ENCODE peak calls at places on chromosomes 3 and 15, in four cellular contexts. One of them, this sample, is unnamed. For H3K4me1 and H3K9me3, the result is how much of the 10 kb centered on the place peaks cover.

GRCh38 chr3:12545473-12545791 is at the start of gene MKRN2OS:
- DNase-seq in CD8-positive, alpha-beta T cell: no peak
- DNase-seq in SK-N-SH: no peak
- DNase-seq in lung: peak
- DNase-seq in this sample: peak

GRCh38 chr3:8937064-8938020 is 25.9 kb downstream of the RAD18 start:
- DNase-seq in lung: no peak
- DNase-seq in CD8-positive, alpha-beta T cell: no peak
- DNase-seq in SK-N-SH: no peak
- DNase-seq in this sample: no peak

GRCh38 chr3:188284455-188285212 is 130.7 kb downstream of the LPP start:
- DNase-seq in SK-N-SH: no peak
- DNase-seq in CD8-positive, alpha-beta T cell: no peak
- DNase-seq in lung: no peak
- DNase-seq in this sample: no peak

GRCh38 chr15:35907507-35907906 is 361.5 kb upstream of the DPH6 start:
- DNase-seq in SK-N-SH: no peak
- DNase-seq in CD8-positive, alpha-beta T cell: no peak
- DNase-seq in lung: no peak
- DNase-seq in this sample: no peak

GRCh38 chr3:69712933-69713332 is 26.3 kb upstream of the MITF start:
- DNase-seq in CD8-positive, alpha-beta T cell: no peak
- DNase-seq in SK-N-SH: no peak
- DNase-seq in lung: no peak
- DNase-seq in this sample: no peak

GRCh38 chr3:136787226-136787793 is 31.6 kb upstream of the SLC35G2 start:
- DNase-seq in CD8-positive, alpha-beta T cell: peak
- DNase-seq in SK-N-SH: no peak
- DNase-seq in lung: no peak
- DNase-seq in this sample: no peak

GRCh38 chr15:61917457-61917856 is 142.8 kb downstream of the VPS13C start:
- DNase-seq in SK-N-SH: no peak
- DNase-seq in CD8-positive, alpha-beta T cell: no peak
- DNase-seq in lung: no peak
- DNase-seq in this sample: no peak

GRCh38 chr3:31159331-31160039 is 265.0 kb upstream of the GADL1 start:
- DNase-seq in lung: no peak
- DNase-seq in CD8-positive, alpha-beta T cell: no peak
- DNase-seq in SK-N-SH: no peak
- DNase-seq in this sample: no peak

GRCh38 chr15:82571722-82572222 is 31.5 kb upstream of the RPS17 start:
- DNase-seq in CD8-positive, alpha-beta T cell: no peak
- DNase-seq in lung: peak
- DNase-seq in SK-N-SH: peak
- DNase-seq in this sample: no peak

GRCh38 chr3:66401578-66402382 is 99.0 kb downstream of the LRIG1 start:
- DNase-seq in lung: no peak
- DNase-seq in SK-N-SH: no peak
- DNase-seq in CD8-positive, alpha-beta T cell: no peak
- DNase-seq in this sample: no peak

GRCh38 chr3:63654931-63655330 is 2.5 kb downstream of the SNTN start:
- DNase-seq in lung: no peak
- DNase-seq in SK-N-SH: no peak
- DNase-seq in CD8-positive, alpha-beta T cell: no peak
- DNase-seq in this sample: no peak

GRCh38 chr15:40925863-40926658 is 3.1 kb upstream of the DLL4 start:
- DNase-seq in SK-N-SH: peak
- DNase-seq in lung: no peak
- DNase-seq in CD8-positive, alpha-beta T cell: no peak
- DNase-seq in this sample: no peak

GRCh38 chr3:166663194-166663593 is 716.9 kb downstream of the ZBBX start:
- DNase-seq in CD8-positive, alpha-beta T cell: no peak
- DNase-seq in SK-N-SH: no peak
- DNase-seq in lung: no peak
- DNase-seq in this sample: no peak

GRCh38 chr15:75531041-75531450 is 48.1 kb downstream of the PTPN9 start:
- DNase-seq in lung: no peak
- DNase-seq in SK-N-SH: no peak
- DNase-seq in CD8-positive, alpha-beta T cell: no peak
- DNase-seq in this sample: no peak

GRCh38 chr3:35653347-35653746 is 14.0 kb downstream of the ARPP21 start:
- DNase-seq in lung: no peak
- DNase-seq in CD8-positive, alpha-beta T cell: no peak
- DNase-seq in SK-N-SH: no peak
- DNase-seq in this sample: no peak

GRCh38 chr3:60497922-60498321 is 753.3 kb downstream of the FHIT start:
- DNase-seq in lung: no peak
- DNase-seq in CD8-positive, alpha-beta T cell: no peak
- DNase-seq in SK-N-SH: peak
- DNase-seq in this sample: no peak

GRCh38 chr15:74763416-74763815 is 14.8 kb downstream of the CYP1A2 start:
- DNase-seq in CD8-positive, alpha-beta T cell: no peak
- DNase-seq in lung: no peak
- DNase-seq in SK-N-SH: no peak
- DNase-seq in this sample: no peak

GRCh38 chr15:76973362-76973743 is 21.6 kb upstream of the PSTPIP1 start:
- DNase-seq in SK-N-SH: peak
- DNase-seq in CD8-positive, alpha-beta T cell: peak
- DNase-seq in lung: no peak
- DNase-seq in this sample: peak

GRCh38 chr3:53244281-53244680 is 11.5 kb downstream of the TKT start:
- DNase-seq in SK-N-SH: no peak
- DNase-seq in lung: no peak
- DNase-seq in CD8-positive, alpha-beta T cell: no peak
- DNase-seq in this sample: no peak
- H3K4me3 ChIP-seq in SK-N-SH: no peak
- H3K4me3 ChIP-seq in lung: no peak
- H3K4me3 ChIP-seq in CD8-positive, alpha-beta T cell: no peak
- H3K4me3 ChIP-seq in this sample: no peak

GRCh38 chr15:85615930-85616329 is 178.8 kb downstream of the KLHL25 start:
- DNase-seq in CD8-positive, alpha-beta T cell: no peak
- DNase-seq in lung: no peak
- DNase-seq in SK-N-SH: peak
- DNase-seq in this sample: peak

GRCh38 chr15:85616549-85616948 is 178.2 kb downstream of the KLHL25 start:
- DNase-seq in CD8-positive, alpha-beta T cell: no peak
- DNase-seq in lung: no peak
- DNase-seq in SK-N-SH: peak
- DNase-seq in this sample: no peak

GRCh38 chr15:85620321-85621044 is 174.2 kb downstream of the KLHL25 start:
- DNase-seq in SK-N-SH: no peak
- DNase-seq in CD8-positive, alpha-beta T cell: no peak
- DNase-seq in lung: no peak
- DNase-seq in this sample: no peak

GRCh38 chr15:85621096-85621495 is 173.6 kb downstream of the KLHL25 start:
- DNase-seq in CD8-positive, alpha-beta T cell: no peak
- DNase-seq in lung: no peak
- DNase-seq in SK-N-SH: no peak
- DNase-seq in this sample: no peak

GRCh38 chr15:85618956-85619491 is 175.7 kb downstream of the KLHL25 start:
- DNase-seq in lung: peak
- DNase-seq in CD8-positive, alpha-beta T cell: peak
- DNase-seq in SK-N-SH: no peak
- DNase-seq in this sample: no peak
- H3K4me1 ChIP-seq in lung: under half
- H3K4me1 ChIP-seq in CD8-positive, alpha-beta T cell: under half
- H3K4me1 ChIP-seq in SK-N-SH: half or more
- H3K4me1 ChIP-seq in this sample: under half

GRCh38 chr3:129918461-129918860 is 24.9 kb upstream of the TMCC1 start:
- DNase-seq in SK-N-SH: no peak
- DNase-seq in lung: no peak
- DNase-seq in CD8-positive, alpha-beta T cell: no peak
- DNase-seq in this sample: no peak
- H3K9me3 ChIP-seq in SK-N-SH: under half
- H3K9me3 ChIP-seq in lung: under half
- H3K9me3 ChIP-seq in CD8-positive, alpha-beta T cell: under half
- H3K9me3 ChIP-seq in this sample: under half

DNA sequence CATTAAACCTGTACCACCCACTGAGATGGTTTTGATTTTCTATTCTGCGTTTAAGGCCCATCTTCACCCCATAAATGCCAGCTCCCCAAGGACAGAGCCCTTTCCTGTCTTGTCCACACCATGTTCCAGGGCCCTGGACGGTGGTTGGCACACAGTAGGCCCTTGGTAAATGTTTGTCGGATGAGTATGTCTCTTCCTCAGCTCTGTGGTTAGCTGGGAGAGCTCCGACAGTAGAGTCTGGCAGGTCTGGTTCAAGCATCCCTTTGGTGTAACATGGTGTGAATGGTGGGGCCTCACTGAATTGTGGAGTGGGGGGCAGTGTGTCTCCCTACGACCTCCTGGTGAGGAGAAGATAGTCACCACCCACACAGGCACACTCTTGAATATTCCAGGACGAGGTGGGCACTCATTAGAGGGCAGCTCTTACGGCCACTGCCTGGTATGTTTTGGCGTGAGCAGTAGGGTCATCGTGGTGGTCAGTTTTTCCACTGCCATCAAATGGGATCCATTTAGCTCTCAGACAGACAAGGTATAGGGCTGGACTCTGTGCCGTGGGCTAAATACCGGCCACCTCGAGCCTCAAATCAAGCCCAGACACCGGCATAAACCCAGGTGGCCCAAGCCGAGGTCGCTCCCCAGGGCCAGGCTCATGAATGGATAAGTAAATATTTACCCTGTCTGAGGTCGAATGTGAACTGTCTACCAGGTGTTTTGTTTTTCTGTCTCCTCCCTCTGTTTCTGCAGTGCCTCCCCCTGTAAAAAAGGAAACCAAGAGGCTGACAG is 61.3 kb downstream of the SMAD3 start:
- DNase-seq in CD8-positive, alpha-beta T cell: no peak
- DNase-seq in lung: no peak
- DNase-seq in SK-N-SH: no peak
- DNase-seq in this sample: no peak
- H3K4me3 ChIP-seq in CD8-positive, alpha-beta T cell: no peak
- H3K4me3 ChIP-seq in lung: no peak
- H3K4me3 ChIP-seq in SK-N-SH: peak
- H3K4me3 ChIP-seq in this sample: no peak

GRCh38 chr3:191355406-191355805 is 25.1 kb upstream of the UTS2B start:
- DNase-seq in lung: no peak
- DNase-seq in CD8-positive, alpha-beta T cell: no peak
- DNase-seq in SK-N-SH: no peak
- DNase-seq in this sample: no peak
- H3K4me1 ChIP-seq in lung: under half
- H3K4me1 ChIP-seq in CD8-positive, alpha-beta T cell: under half
- H3K4me1 ChIP-seq in SK-N-SH: under half
- H3K4me1 ChIP-seq in this sample: under half

DNA sequence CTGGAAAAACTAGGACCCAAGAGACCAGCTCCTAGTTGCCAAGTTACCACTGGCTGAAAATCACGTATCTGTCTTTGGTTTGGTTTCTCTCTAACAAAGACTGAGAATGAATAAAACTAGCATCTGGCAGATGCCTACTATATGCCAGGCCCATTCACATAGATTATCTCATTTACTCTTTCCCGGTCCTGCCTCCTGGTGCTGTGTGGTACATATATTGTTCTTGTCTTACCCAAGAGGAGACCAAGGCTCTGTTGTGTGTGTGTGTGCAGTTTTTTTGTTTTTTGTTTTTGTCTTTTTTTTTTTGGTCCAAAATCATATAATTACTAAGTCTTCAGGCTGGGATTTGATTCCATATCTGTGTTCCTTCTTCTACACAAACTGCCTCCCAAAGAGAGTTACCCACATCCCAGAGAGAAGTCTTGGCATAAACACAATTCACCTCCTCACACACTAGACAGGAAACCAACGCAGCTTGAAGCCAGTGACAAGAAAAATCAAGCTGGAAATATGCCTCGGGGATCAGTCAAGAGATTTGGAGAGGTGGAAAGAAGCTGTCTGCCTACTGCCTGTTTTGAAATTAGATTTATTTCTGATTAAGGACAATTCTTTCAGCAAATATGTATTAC is 891 bp downstream of the AHSG start:
- DNase-seq in lung: no peak
- DNase-seq in SK-N-SH: no peak
- DNase-seq in CD8-positive, alpha-beta T cell: no peak
- DNase-seq in this sample: no peak
- H3K9me3 ChIP-seq in lung: under half
- H3K9me3 ChIP-seq in SK-N-SH: under half
- H3K9me3 ChIP-seq in CD8-positive, alpha-beta T cell: under half
- H3K9me3 ChIP-seq in this sample: under half

This sample was measured in iPS DF 6.9.